ENCODE peak calls at places on chromosomes 6 and 20, in ten cellular contexts. One of them, this sample, is unnamed. For H3K4me1 and H3K9me3, the result is how much of the 10 kb centered on the place peaks cover.

GRCh38 chr6:35080821-35081425 is 60.2 kb downstream of the TCP11 start:
- DNase-seq in heart right ventricle: no peak
- DNase-seq in right atrium auricular region: no peak
- DNase-seq in H1: no peak
- DNase-seq in adrenal gland: peak
- DNase-seq in A549: no peak
- DNase-seq in PC-3: no peak
- DNase-seq in lower lobe of right lung: no peak
- DNase-seq in tibial artery: peak
- DNase-seq in endothelial cell of umbilical vein: no peak
- DNase-seq in this sample: no peak

GRCh38 chr20:5181492-5181891 is 54.7 kb downstream of the CDS2 start:
- DNase-seq in H1: no peak
- DNase-seq in heart right ventricle: no peak
- DNase-seq in endothelial cell of umbilical vein: no peak
- DNase-seq in right atrium auricular region: no peak
- DNase-seq in lower lobe of right lung: no peak
- DNase-seq in PC-3: peak
- DNase-seq in tibial artery: no peak
- DNase-seq in adrenal gland: no peak
- DNase-seq in A549: no peak
- DNase-seq in this sample: no peak

GRCh38 chr6:139732451-139732850 is 358.0 kb upstream of the CITED2 start:
- DNase-seq in PC-3: peak
- DNase-seq in right atrium auricular region: peak
- DNase-seq in adrenal gland: peak
- DNase-seq in endothelial cell of umbilical vein: peak
- DNase-seq in tibial artery: peak
- DNase-seq in A549: no peak
- DNase-seq in lower lobe of right lung: no peak
- DNase-seq in heart right ventricle: no peak
- DNase-seq in H1: no peak
- DNase-seq in this sample: no peak

GRCh38 chr6:2959909-2960719 is 11.3 kb downstream of the SERPINB6 start:
- DNase-seq in endothelial cell of umbilical vein: peak
- DNase-seq in tibial artery: no peak
- DNase-seq in PC-3: peak
- DNase-seq in A549: peak
- DNase-seq in lower lobe of right lung: no peak
- DNase-seq in heart right ventricle: no peak
- DNase-seq in right atrium auricular region: no peak
- DNase-seq in adrenal gland: peak
- DNase-seq in H1: no peak
- DNase-seq in this sample: no peak

GRCh38 chr20:41482647-41483552 is 116.3 kb upstream of the EMILIN3 start:
- DNase-seq in lower lobe of right lung: no peak
- DNase-seq in endothelial cell of umbilical vein: peak
- DNase-seq in PC-3: peak
- DNase-seq in tibial artery: no peak
- DNase-seq in H1: no peak
- DNase-seq in heart right ventricle: no peak
- DNase-seq in A549: peak
- DNase-seq in right atrium auricular region: no peak
- DNase-seq in adrenal gland: no peak
- DNase-seq in this sample: no peak

GRCh38 chr20:63091901-63092659 is 85.3 kb upstream of the BHLHE23 start:
- DNase-seq in heart right ventricle: peak
- DNase-seq in PC-3: no peak
- DNase-seq in adrenal gland: no peak
- DNase-seq in lower lobe of right lung: peak
- DNase-seq in tibial artery: no peak
- DNase-seq in H1: no peak
- DNase-seq in endothelial cell of umbilical vein: no peak
- DNase-seq in A549: no peak
- DNase-seq in right atrium auricular region: no peak
- DNase-seq in this sample: no peak

GRCh38 chr6:42984001-42984923 is at the start of gene PPP2R5D:
- DNase-seq in H1: peak
- DNase-seq in tibial artery: peak
- DNase-seq in lower lobe of right lung: peak
- DNase-seq in adrenal gland: peak
- DNase-seq in A549: peak
- DNase-seq in endothelial cell of umbilical vein: peak
- DNase-seq in heart right ventricle: peak
- DNase-seq in right atrium auricular region: peak
- DNase-seq in PC-3: peak
- DNase-seq in this sample: peak

GRCh38 chr20:48463916-48464315 is 363.9 kb downstream of the PREX1 start:
- DNase-seq in A549: no peak
- DNase-seq in right atrium auricular region: no peak
- DNase-seq in endothelial cell of umbilical vein: no peak
- DNase-seq in H1: no peak
- DNase-seq in PC-3: peak
- DNase-seq in lower lobe of right lung: no peak
- DNase-seq in tibial artery: peak
- DNase-seq in heart right ventricle: no peak
- DNase-seq in adrenal gland: no peak
- DNase-seq in this sample: no peak

GRCh38 chr6:31880616-31881015 is 1.8 kb upstream of the SLC44A4 start:
- DNase-seq in heart right ventricle: no peak
- DNase-seq in endothelial cell of umbilical vein: no peak
- DNase-seq in right atrium auricular region: no peak
- DNase-seq in adrenal gland: no peak
- DNase-seq in lower lobe of right lung: no peak
- DNase-seq in H1: no peak
- DNase-seq in tibial artery: no peak
- DNase-seq in PC-3: no peak
- DNase-seq in A549: no peak
- DNase-seq in this sample: no peak

GRCh38 chr6:170042596-170043118 is 248.2 kb downstream of the DLL1 start:
- DNase-seq in adrenal gland: no peak
- DNase-seq in A549: no peak
- DNase-seq in PC-3: no peak
- DNase-seq in H1: no peak
- DNase-seq in heart right ventricle: no peak
- DNase-seq in tibial artery: no peak
- DNase-seq in right atrium auricular region: no peak
- DNase-seq in endothelial cell of umbilical vein: no peak
- DNase-seq in lower lobe of right lung: no peak
- DNase-seq in this sample: no peak

GRCh38 chr6:157531169-157531985 is 150.4 kb downstream of the ZDHHC14 start:
- DNase-seq in PC-3: no peak
- DNase-seq in right atrium auricular region: no peak
- DNase-seq in heart right ventricle: no peak
- DNase-seq in H1: no peak
- DNase-seq in endothelial cell of umbilical vein: peak
- DNase-seq in tibial artery: no peak
- DNase-seq in lower lobe of right lung: no peak
- DNase-seq in adrenal gland: no peak
- DNase-seq in A549: no peak
- DNase-seq in this sample: peak

GRCh38 chr6:18034798-18035202 is 47.4 kb upstream of the KIF13A start:
- DNase-seq in adrenal gland: no peak
- DNase-seq in H1: no peak
- DNase-seq in PC-3: no peak
- DNase-seq in right atrium auricular region: no peak
- DNase-seq in tibial artery: no peak
- DNase-seq in A549: peak
- DNase-seq in heart right ventricle: no peak
- DNase-seq in endothelial cell of umbilical vein: no peak
- DNase-seq in lower lobe of right lung: no peak
- DNase-seq in this sample: peak

GRCh38 chr6:105459049-105459448 is 56.2 kb upstream of the PREP start:
- DNase-seq in heart right ventricle: no peak
- DNase-seq in adrenal gland: no peak
- DNase-seq in A549: no peak
- DNase-seq in endothelial cell of umbilical vein: peak
- DNase-seq in H1: no peak
- DNase-seq in PC-3: peak
- DNase-seq in tibial artery: no peak
- DNase-seq in right atrium auricular region: no peak
- DNase-seq in lower lobe of right lung: no peak
- DNase-seq in this sample: no peak

GRCh38 chr6:44276667-44277640 is 6.7 kb downstream of the TMEM151B start:
- DNase-seq in endothelial cell of umbilical vein: no peak
- DNase-seq in lower lobe of right lung: no peak
- DNase-seq in A549: no peak
- DNase-seq in heart right ventricle: no peak
- DNase-seq in tibial artery: no peak
- DNase-seq in PC-3: no peak
- DNase-seq in right atrium auricular region: no peak
- DNase-seq in H1: no peak
- DNase-seq in adrenal gland: no peak
- DNase-seq in this sample: no peak

GRCh38 chr6:137853569-137854213 is 13.4 kb upstream of the TNFAIP3 start:
- DNase-seq in H1: no peak
- DNase-seq in endothelial cell of umbilical vein: peak
- DNase-seq in right atrium auricular region: no peak
- DNase-seq in heart right ventricle: no peak
- DNase-seq in PC-3: peak
- DNase-seq in lower lobe of right lung: no peak
- DNase-seq in A549: no peak
- DNase-seq in adrenal gland: no peak
- DNase-seq in tibial artery: no peak
- DNase-seq in this sample: no peak

GRCh38 chr6:137852346-137852745 is 14.7 kb upstream of the TNFAIP3 start:
- DNase-seq in adrenal gland: no peak
- DNase-seq in PC-3: no peak
- DNase-seq in tibial artery: no peak
- DNase-seq in A549: no peak
- DNase-seq in H1: no peak
- DNase-seq in lower lobe of right lung: no peak
- DNase-seq in right atrium auricular region: no peak
- DNase-seq in endothelial cell of umbilical vein: no peak
- DNase-seq in heart right ventricle: no peak
- DNase-seq in this sample: no peak

GRCh38 chr6:137851669-137852068 is 15.4 kb upstream of the TNFAIP3 start:
- DNase-seq in right atrium auricular region: no peak
- DNase-seq in adrenal gland: no peak
- DNase-seq in endothelial cell of umbilical vein: no peak
- DNase-seq in tibial artery: no peak
- DNase-seq in A549: no peak
- DNase-seq in PC-3: peak
- DNase-seq in heart right ventricle: no peak
- DNase-seq in lower lobe of right lung: no peak
- DNase-seq in H1: no peak
- DNase-seq in this sample: no peak

GRCh38 chr6:137850816-137851602 is 16.1 kb upstream of the TNFAIP3 start:
- DNase-seq in heart right ventricle: no peak
- DNase-seq in right atrium auricular region: no peak
- DNase-seq in adrenal gland: no peak
- DNase-seq in endothelial cell of umbilical vein: no peak
- DNase-seq in H1: no peak
- DNase-seq in tibial artery: no peak
- DNase-seq in PC-3: no peak
- DNase-seq in A549: no peak
- DNase-seq in lower lobe of right lung: no peak
- DNase-seq in this sample: no peak

GRCh38 chr6:137852811-137853210 is 14.2 kb upstream of the TNFAIP3 start:
- DNase-seq in endothelial cell of umbilical vein: no peak
- DNase-seq in H1: no peak
- DNase-seq in heart right ventricle: no peak
- DNase-seq in adrenal gland: no peak
- DNase-seq in lower lobe of right lung: no peak
- DNase-seq in tibial artery: no peak
- DNase-seq in right atrium auricular region: no peak
- DNase-seq in A549: no peak
- DNase-seq in PC-3: no peak
- DNase-seq in this sample: no peak
- H3K4me1 ChIP-seq in endothelial cell of umbilical vein: under half
- H3K4me1 ChIP-seq in H1: under half
- H3K4me1 ChIP-seq in heart right ventricle: under half
- H3K4me1 ChIP-seq in adrenal gland: under half
- H3K4me1 ChIP-seq in lower lobe of right lung: under half
- H3K4me1 ChIP-seq in tibial artery: under half
- H3K4me1 ChIP-seq in right atrium auricular region: under half
- H3K4me1 ChIP-seq in A549: under half
- H3K4me1 ChIP-seq in PC-3: under half
- H3K4me1 ChIP-seq in this sample: under half

DNA sequence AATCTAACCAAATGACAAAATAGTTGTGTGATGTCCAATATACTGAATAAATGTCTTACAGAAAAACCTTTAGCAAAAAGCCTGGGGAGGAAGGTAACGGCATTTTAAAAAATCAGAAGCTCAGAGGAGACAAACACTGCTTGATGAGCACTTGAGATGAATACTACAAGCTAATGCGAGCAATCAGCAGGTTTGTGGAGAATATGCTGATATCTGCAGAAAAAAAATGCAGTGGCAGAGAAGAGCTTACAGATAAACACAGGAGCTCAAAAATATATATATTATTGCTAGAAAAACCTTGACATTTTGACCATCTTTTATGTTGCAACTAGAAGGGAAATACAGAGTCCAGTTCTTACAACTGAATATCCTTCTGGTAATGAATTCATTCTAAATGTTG is 972.7 kb downstream of the KIF16B start:
- DNase-seq in lower lobe of right lung: no peak
- DNase-seq in endothelial cell of umbilical vein: no peak
- DNase-seq in A549: no peak
- DNase-seq in right atrium auricular region: no peak
- DNase-seq in heart right ventricle: no peak
- DNase-seq in H1: no peak
- DNase-seq in adrenal gland: no peak
- DNase-seq in tibial artery: no peak
- DNase-seq in PC-3: no peak
- DNase-seq in this sample: no peak
- H3K9me3 ChIP-seq in lower lobe of right lung: under half
- H3K9me3 ChIP-seq in endothelial cell of umbilical vein: under half
- H3K9me3 ChIP-seq in A549: under half
- H3K9me3 ChIP-seq in right atrium auricular region: under half
- H3K9me3 ChIP-seq in heart right ventricle: under half
- H3K9me3 ChIP-seq in H1: under half
- H3K9me3 ChIP-seq in adrenal gland: under half
- H3K9me3 ChIP-seq in tibial artery: under half
- H3K9me3 ChIP-seq in PC-3: under half
- H3K9me3 ChIP-seq in this sample: under half

DNA sequence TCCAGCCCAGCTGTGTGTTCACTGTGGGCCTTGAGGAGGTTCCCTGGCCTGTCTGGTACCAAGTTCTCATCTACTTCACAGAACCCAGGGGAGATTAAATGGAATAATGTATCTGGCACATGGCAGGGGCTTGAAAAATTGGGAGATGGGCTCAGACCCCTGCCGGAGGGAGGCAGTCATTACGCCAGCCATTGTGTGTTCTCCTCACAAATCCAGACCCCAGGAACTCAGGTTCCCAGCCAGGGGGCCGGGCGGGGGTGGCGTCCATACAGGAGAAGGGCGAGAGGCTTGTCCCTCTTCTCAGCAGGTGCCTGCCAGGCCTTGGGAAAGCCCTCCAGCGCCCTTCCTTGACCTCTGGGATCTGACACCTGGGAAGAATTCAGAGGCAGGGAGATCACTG is 8.1 kb downstream of the NOL4L start:
- DNase-seq in adrenal gland: no peak
- DNase-seq in lower lobe of right lung: no peak
- DNase-seq in heart right ventricle: no peak
- DNase-seq in endothelial cell of umbilical vein: no peak
- DNase-seq in A549: no peak
- DNase-seq in tibial artery: no peak
- DNase-seq in H1: no peak
- DNase-seq in PC-3: no peak
- DNase-seq in right atrium auricular region: no peak
- DNase-seq in this sample: no peak
- TF ChIP-seq CTCF in adrenal gland: no peak
- TF ChIP-seq CTCF in lower lobe of right lung: no peak
- TF ChIP-seq CTCF in heart right ventricle: no peak
- TF ChIP-seq CTCF in endothelial cell of umbilical vein: no peak
- TF ChIP-seq CTCF in A549: no peak
- TF ChIP-seq CTCF in tibial artery: no peak
- TF ChIP-seq CTCF in H1: no peak
- TF ChIP-seq CTCF in PC-3: no peak
- TF ChIP-seq CTCF in right atrium auricular region: no peak
- TF ChIP-seq CTCF in this sample: no peak

GRCh38 chr20:45826381-45827019 is 612 bp downstream of the TNNC2 start:
- DNase-seq in right atrium auricular region: no peak
- DNase-seq in H1: no peak
- DNase-seq in adrenal gland: peak
- DNase-seq in A549: no peak
- DNase-seq in PC-3: no peak
- DNase-seq in heart right ventricle: peak
- DNase-seq in lower lobe of right lung: no peak
- DNase-seq in endothelial cell of umbilical vein: no peak
- DNase-seq in tibial artery: peak
- DNase-seq in this sample: no peak
- H3K4me1 ChIP-seq in right atrium auricular region: under half
- H3K4me1 ChIP-seq in H1: under half
- H3K4me1 ChIP-seq in adrenal gland: under half
- H3K4me1 ChIP-seq in A549: under half
- H3K4me1 ChIP-seq in PC-3: under half
- H3K4me1 ChIP-seq in heart right ventricle: under half
- H3K4me1 ChIP-seq in lower lobe of right lung: under half
- H3K4me1 ChIP-seq in endothelial cell of umbilical vein: under half
- H3K4me1 ChIP-seq in tibial artery: under half
- H3K4me1 ChIP-seq in this sample: under half

This sample was measured in body of pancreas.